ENCODE peak calls at places on chromosomes 1 and 21, in six cellular contexts. O is HFFc6, Y is LoVo, P is kidney tubule cell, I is anterior cingulate cortex, X is cortex of kidney. B is an unnamed sample.

GRCh38 chr1:213388199-213388598 is 337.2 kb downstream of the RPS6KC1 start:
- DNase-seq in O (no peak), Y (no peak), P (no peak), I (no peak), X (no peak), B (no peak)

GRCh38 chr1:109251277-109252166 is 2.2 kb downstream of the CELSR2 start:
- DNase-seq in O (no peak), Y (no peak), P (no peak), I (no peak), X (no peak), B (no peak)

GRCh38 chr1:168081373-168082007 is 55.2 kb downstream of the GPR161 start:
- DNase-seq in O (peak; percentile 91), Y (no peak), P (peak; percentile 84), I (no peak), X (no peak), B (peak; percentile 27)

GRCh38 chr21:36847189-36847588 is 119.3 kb downstream of the HLCS start:
- DNase-seq in O (peak; percentile 77), Y (peak; percentile 15), P (peak; percentile 78), I (no peak), X (no peak), B (no peak)

GRCh38 chr1:190452272-190452848 is 25.3 kb downstream of the BRINP3 start:
- DNase-seq in O (no peak), Y (no peak), P (no peak), I (no peak), X (no peak), B (no peak)

GRCh38 chr21:45409466-45410150 is 4.6 kb downstream of the COL18A1 start:
- DNase-seq in O (no peak), Y (no peak), P (peak; percentile 65), I (no peak), X (no peak), B (peak; percentile 86)

GRCh38 chr1:21329209-21329844 is 39.1 kb upstream of the ECE1 start:
- DNase-seq in O (no peak), Y (peak; percentile 74), P (peak; percentile 95), I (no peak), X (no peak), B (no peak)

GRCh38 chr1:32754282-32755097 is 51.9 kb upstream of the SYNC start:
- DNase-seq in O (no peak), Y (no peak), P (peak; percentile 56), I (no peak), X (no peak), B (peak; percentile 86)

GRCh38 chr1:193109619-193110018 is 4.4 kb upstream of the GLRX2 start:
- DNase-seq in O (no peak), Y (no peak), P (no peak), I (no peak), X (no peak), B (no peak)

GRCh38 chr1:182193908-182194550 is 132.5 kb upstream of the ZNF648 start:
- DNase-seq in O (peak; percentile 13), Y (no peak), P (no peak), I (no peak), X (no peak), B (peak; percentile 13)

GRCh38 chr1:109765896-109766615 is 2.3 kb upstream of the EPS8L3 start:
- DNase-seq in O (no peak), Y (peak; percentile 23), P (no peak), I (no peak), X (no peak), B (no peak)

GRCh38 chr1:77273891-77274290 is 7.9 kb upstream of the AK5 start:
- DNase-seq in O (no peak), Y (no peak), P (no peak), I (no peak), X (no peak), B (no peak)

GRCh38 chr1:159804924-159805323 is 2.8 kb downstream of the FCRL6 start:
- DNase-seq in O (peak; percentile 20), Y (no peak), P (peak; percentile 59), I (no peak), X (no peak), B (no peak)

GRCh38 chr21:17583898-17584297 is 28.8 kb downstream of the BTG3 start:
- DNase-seq in O (no peak), Y (no peak), P (no peak), I (no peak), X (no peak), B (no peak)

GRCh38 chr1:115067460-115067859 is 21.8 kb downstream of the TSPAN2 start:
- DNase-seq in O (peak; percentile 68), Y (peak; percentile 64), P (no peak), I (no peak), X (no peak), B (no peak)

GRCh38 chr1:109546311-109547109 is 1.9 kb upstream of the GNAI3 start:
- DNase-seq in O (peak; percentile 81), Y (peak; percentile 93), P (peak; percentile 89), I (peak; percentile 58), X (no peak), B (peak; percentile 93)

GRCh38 chr1:9143250-9143649 is 14.3 kb upstream of the GPR157 start:
- DNase-seq in O (peak; percentile 45), Y (no peak), P (no peak), I (no peak), X (no peak), B (no peak)

GRCh38 chr1:114610546-114611245 is 29.3 kb upstream of the BCAS2 start:
- DNase-seq in O (no peak), Y (peak; percentile 48), P (peak; percentile 63), I (no peak), X (no peak), B (no peak)

GRCh38 chr1:43531453-43531905 is 796 bp downstream of the PTPRF start:
- DNase-seq in O (no peak), Y (no peak), P (peak; percentile 52), I (no peak), X (no peak), B (peak; percentile 57)

GRCh38 chr21:42666023-42666747 is 12.8 kb downstream of the PDE9A start:
- DNase-seq in O (no peak), Y (no peak), P (no peak), I (no peak), X (no peak), B (no peak)

GRCh38 chr1:54407957-54408700 is 1.9 kb upstream of the SSBP3 start:
- DNase-seq in O (peak; percentile 91), Y (peak; percentile 83), P (peak; percentile 89), I (no peak), X (no peak), B (no peak)

GRCh38 chr1:81827942-81828341 is 27.2 kb downstream of the ADGRL2 start:
- DNase-seq in O (no peak), Y (no peak), P (no peak), I (no peak), X (no peak), B (no peak)

GRCh38 chr1:97832490-97832889 is 88.3 kb downstream of the DPYD start:
- DNase-seq in O (no peak), Y (no peak), P (no peak), I (no peak), X (no peak), B (no peak)

GRCh38 chr21:31329431-31330143 is 14.5 kb downstream of the TIAM1 start:
- DNase-seq in O (no peak), Y (no peak), P (no peak), I (no peak), X (no peak), B (no peak)

GRCh38 chr1:209685835-209686234 is 10.6 kb downstream of the G0S2 start:
- DNase-seq in O (no peak), Y (no peak), P (no peak), I (no peak), X (no peak), B (no peak)

GRCh38 chr1:180571060-180571831 is 12.5 kb downstream of the OVAAL start:
- DNase-seq in O (peak; percentile 61), Y (no peak), P (peak; percentile 42), I (no peak), X (no peak), B (no peak)

GRCh38 chr1:40389871-40390560 is 16.5 kb downstream of the SMAP2 start:
- DNase-seq in O (peak; percentile 59), Y (no peak), P (no peak), I (no peak), X (no peak), B (no peak)

GRCh38 chr1:11772458-11772857 is 10.5 kb downstream of the C1orf167 start:
- DNase-seq in O (no peak), Y (no peak), P (no peak), I (no peak), X (no peak), B (no peak)

GRCh38 chr21:25536752-25537151 is 70.5 kb downstream of the MRPL39 start:
- DNase-seq in O (no peak), Y (no peak), P (no peak), I (no peak), X (no peak), B (no peak)

GRCh38 chr1:235532350-235532749 is 28.1 kb upstream of the B3GALNT2 start:
- DNase-seq in O (peak; percentile 65), Y (peak; percentile 38), P (peak; percentile 39), I (no peak), X (no peak), B (no peak)

GRCh38 chr1:25758466-25759070 is 41.4 kb upstream of the SELENON start:
- DNase-seq in O (no peak), Y (no peak), P (no peak), I (no peak), X (no peak), B (no peak)

GRCh38 chr1:107572674-107573205 is 392.2 kb downstream of the VAV3 start:
- DNase-seq in O (peak; percentile 14), Y (peak; percentile 48), P (peak; percentile 77), I (no peak), X (no peak), B (no peak)

GRCh38 chr1:36384542-36385409 is 948 bp downstream of the STK40 start:
- DNase-seq in O (peak; percentile 45), Y (peak; percentile 69), P (peak; percentile 85), I (peak; percentile 41), X (no peak), B (peak; percentile 95)

GRCh38 chr1:109493805-109494539 is at the start of gene CYB561D1:
- DNase-seq in O (peak; percentile 69), Y (peak; percentile 84), P (peak; percentile 89), I (peak; percentile 80), X (peak; percentile 30), B (peak; percentile 88)

GRCh38 chr21:29416268-29416667 is 117.5 kb downstream of the BACH1 start:
- DNase-seq in O (no peak), Y (no peak), P (peak; percentile 26), I (no peak), X (no peak), B (no peak)

GRCh38 chr1:197970771-197971170 is 53.6 kb downstream of the LHX9 start:
- DNase-seq in O (no peak), Y (no peak), P (no peak), I (no peak), X (no peak), B (no peak)

GRCh38 chr1:899636-900317 is 23.9 kb upstream of the SAMD11 start:
- DNase-seq in O (no peak), Y (no peak), P (no peak), I (no peak), X (no peak), B (no peak)

B was measured in thyroid gland.